ENCODE peak calls at places on chromosomes 3 and 15, in four cellular contexts. One of them, this sample, is unnamed.

GRCh38 chr3:115007966-115008365 is 139.1 kb downstream of the ZBTB20 start:
- DNase-seq in CD8-positive, alpha-beta T cell: no peak
- DNase-seq in suprapubic skin: no peak
- DNase-seq in osteoblast: no peak
- DNase-seq in this sample: no peak

GRCh38 chr3:181725033-181725775 is 13.5 kb downstream of the SOX2 start:
- DNase-seq in osteoblast: no peak
- DNase-seq in suprapubic skin: no peak
- DNase-seq in CD8-positive, alpha-beta T cell: no peak
- DNase-seq in this sample: no peak

GRCh38 chr3:187750041-187750512 is 4.8 kb upstream of the BCL6 start:
- DNase-seq in suprapubic skin: no peak
- DNase-seq in CD8-positive, alpha-beta T cell: no peak
- DNase-seq in osteoblast: no peak
- DNase-seq in this sample: peak; percentile 88

GRCh38 chr3:152452318-152452717 is 183.6 kb downstream of the MBNL1 start:
- DNase-seq in suprapubic skin: no peak
- DNase-seq in CD8-positive, alpha-beta T cell: no peak
- DNase-seq in osteoblast: no peak
- DNase-seq in this sample: no peak

GRCh38 chr3:14403636-14404395 is 1.4 kb downstream of the SLC6A6 start:
- DNase-seq in CD8-positive, alpha-beta T cell: no peak
- DNase-seq in suprapubic skin: no peak
- DNase-seq in osteoblast: peak; percentile 90
- DNase-seq in this sample: peak; percentile 69

GRCh38 chr15:74209560-74209958 is 7.0 kb upstream of the STRA6 start:
- DNase-seq in osteoblast: no peak
- DNase-seq in CD8-positive, alpha-beta T cell: no peak
- DNase-seq in suprapubic skin: no peak
- DNase-seq in this sample: no peak

GRCh38 chr15:54150255-54150654 is 172.0 kb downstream of the UNC13C start:
- DNase-seq in CD8-positive, alpha-beta T cell: no peak
- DNase-seq in osteoblast: no peak
- DNase-seq in suprapubic skin: no peak
- DNase-seq in this sample: no peak

GRCh38 chr3:105062853-105063252 is 303.9 kb upstream of the ALCAM start:
- DNase-seq in osteoblast: no peak
- DNase-seq in suprapubic skin: no peak
- DNase-seq in CD8-positive, alpha-beta T cell: no peak
- DNase-seq in this sample: no peak

GRCh38 chr3:160012108-160012507 is 23.5 kb downstream of the IL12A start:
- DNase-seq in suprapubic skin: no peak
- DNase-seq in osteoblast: no peak
- DNase-seq in CD8-positive, alpha-beta T cell: no peak
- DNase-seq in this sample: no peak

GRCh38 chr3:128232421-128233180 is 79.3 kb downstream of the EEFSEC start:
- DNase-seq in suprapubic skin: no peak
- DNase-seq in CD8-positive, alpha-beta T cell: no peak
- DNase-seq in osteoblast: no peak
- DNase-seq in this sample: no peak

GRCh38 chr3:146156060-146156459 is 4.9 kb downstream of the PLOD2 start:
- DNase-seq in osteoblast: peak; percentile 47
- DNase-seq in CD8-positive, alpha-beta T cell: no peak
- DNase-seq in suprapubic skin: no peak
- DNase-seq in this sample: no peak

GRCh38 chr15:77507911-77508310 is 87.2 kb downstream of the HMG20A start:
- DNase-seq in suprapubic skin: no peak
- DNase-seq in CD8-positive, alpha-beta T cell: no peak
- DNase-seq in osteoblast: peak; percentile 92
- DNase-seq in this sample: no peak

GRCh38 chr3:94063497-94064119 is 747 bp downstream of the NSUN3 start:
- DNase-seq in suprapubic skin: no peak
- DNase-seq in osteoblast: no peak
- DNase-seq in CD8-positive, alpha-beta T cell: no peak
- DNase-seq in this sample: no peak

GRCh38 chr3:82012775-82013174 is 251.3 kb upstream of the GBE1 start:
- DNase-seq in CD8-positive, alpha-beta T cell: no peak
- DNase-seq in suprapubic skin: no peak
- DNase-seq in osteoblast: no peak
- DNase-seq in this sample: no peak

GRCh38 chr15:80530737-80531365 is 126.7 kb downstream of the ARNT2 start:
- DNase-seq in suprapubic skin: no peak
- DNase-seq in CD8-positive, alpha-beta T cell: no peak
- DNase-seq in osteoblast: peak; percentile 71
- DNase-seq in this sample: no peak

GRCh38 chr3:11154036-11154952 is at the start of gene HRH1:
- DNase-seq in suprapubic skin: no peak
- DNase-seq in CD8-positive, alpha-beta T cell: no peak
- DNase-seq in osteoblast: peak; percentile 84
- DNase-seq in this sample: no peak

GRCh38 chr3:124483915-124484470 is 246.3 kb upstream of the UMPS start:
- DNase-seq in suprapubic skin: no peak
- DNase-seq in CD8-positive, alpha-beta T cell: no peak
- DNase-seq in osteoblast: no peak
- DNase-seq in this sample: no peak

GRCh38 chr15:52018693-52019393 is at the start of gene MAPK6:
- DNase-seq in suprapubic skin: peak; percentile 95
- DNase-seq in osteoblast: peak; percentile 100
- DNase-seq in CD8-positive, alpha-beta T cell: peak; percentile 94
- DNase-seq in this sample: peak; percentile 96

GRCh38 chr15:28098766-28099554 is at the start of gene OCA2:
- DNase-seq in suprapubic skin: peak; percentile 79
- DNase-seq in CD8-positive, alpha-beta T cell: peak; percentile 74
- DNase-seq in osteoblast: peak; percentile 89
- DNase-seq in this sample: peak; percentile 79

GRCh38 chr3:171896341-171896740 is 53.2 kb downstream of the TMEM212 start:
- DNase-seq in osteoblast: no peak
- DNase-seq in CD8-positive, alpha-beta T cell: no peak
- DNase-seq in suprapubic skin: no peak
- DNase-seq in this sample: no peak

GRCh38 chr15:41944313-41944940 is 27.9 kb downstream of the EHD4 start:
- DNase-seq in suprapubic skin: peak; percentile 79
- DNase-seq in CD8-positive, alpha-beta T cell: no peak
- DNase-seq in osteoblast: peak; percentile 90
- DNase-seq in this sample: no peak

GRCh38 chr15:58957101-58957973 is 23.9 kb upstream of the SLTM start:
- DNase-seq in osteoblast: peak; percentile 52
- DNase-seq in suprapubic skin: no peak
- DNase-seq in CD8-positive, alpha-beta T cell: peak; percentile 64
- DNase-seq in this sample: no peak

GRCh38 chr15:68732451-68732850 is 88.2 kb downstream of the ANP32A start:
- DNase-seq in osteoblast: no peak
- DNase-seq in CD8-positive, alpha-beta T cell: no peak
- DNase-seq in suprapubic skin: no peak
- DNase-seq in this sample: no peak

GRCh38 chr15:101187820-101188516 is 63.9 kb downstream of the CHSY1 start:
- DNase-seq in suprapubic skin: no peak
- DNase-seq in osteoblast: peak; percentile 88
- DNase-seq in CD8-positive, alpha-beta T cell: no peak
- DNase-seq in this sample: no peak

GRCh38 chr3:100041328-100041749 is 73.0 kb downstream of the FILIP1L start:
- DNase-seq in suprapubic skin: no peak
- DNase-seq in osteoblast: no peak
- DNase-seq in CD8-positive, alpha-beta T cell: no peak
- DNase-seq in this sample: no peak

GRCh38 chr15:68599560-68600071 is 20.8 kb downstream of the CORO2B start:
- DNase-seq in suprapubic skin: no peak
- DNase-seq in CD8-positive, alpha-beta T cell: no peak
- DNase-seq in osteoblast: peak; percentile 95
- DNase-seq in this sample: no peak

GRCh38 chr3:13168391-13168790 is 95.2 kb upstream of the IQSEC1 start:
- DNase-seq in suprapubic skin: no peak
- DNase-seq in CD8-positive, alpha-beta T cell: no peak
- DNase-seq in osteoblast: peak; percentile 19
- DNase-seq in this sample: no peak

GRCh38 chr3:64666171-64666581 is 21.6 kb downstream of the ADAMTS9 start:
- DNase-seq in CD8-positive, alpha-beta T cell: no peak
- DNase-seq in suprapubic skin: no peak
- DNase-seq in osteoblast: no peak
- DNase-seq in this sample: no peak

GRCh38 chr3:131794766-131795381 is 239.9 kb downstream of the CPNE4 start:
- DNase-seq in CD8-positive, alpha-beta T cell: no peak
- DNase-seq in osteoblast: peak; percentile 64
- DNase-seq in suprapubic skin: no peak
- DNase-seq in this sample: no peak

GRCh38 chr3:30289324-30289723 is 317.1 kb upstream of the TGFBR2 start:
- DNase-seq in suprapubic skin: no peak
- DNase-seq in CD8-positive, alpha-beta T cell: no peak
- DNase-seq in osteoblast: no peak
- DNase-seq in this sample: no peak

GRCh38 chr3:29334652-29335189 is 53.9 kb downstream of the RBMS3 start:
- DNase-seq in suprapubic skin: no peak
- DNase-seq in osteoblast: peak; percentile 29
- DNase-seq in CD8-positive, alpha-beta T cell: no peak
- DNase-seq in this sample: no peak

GRCh38 chr15:55289011-55289572 is 521 bp downstream of the RAB27A start:
- DNase-seq in CD8-positive, alpha-beta T cell: peak; percentile 30
- DNase-seq in osteoblast: peak; percentile 81
- DNase-seq in suprapubic skin: no peak
- DNase-seq in this sample: peak; percentile 58

GRCh38 chr3:98855811-98856400 is 45.6 kb downstream of the DCBLD2 start:
- DNase-seq in osteoblast: peak; percentile 92
- DNase-seq in suprapubic skin: no peak
- DNase-seq in CD8-positive, alpha-beta T cell: no peak
- DNase-seq in this sample: no peak

DNA sequence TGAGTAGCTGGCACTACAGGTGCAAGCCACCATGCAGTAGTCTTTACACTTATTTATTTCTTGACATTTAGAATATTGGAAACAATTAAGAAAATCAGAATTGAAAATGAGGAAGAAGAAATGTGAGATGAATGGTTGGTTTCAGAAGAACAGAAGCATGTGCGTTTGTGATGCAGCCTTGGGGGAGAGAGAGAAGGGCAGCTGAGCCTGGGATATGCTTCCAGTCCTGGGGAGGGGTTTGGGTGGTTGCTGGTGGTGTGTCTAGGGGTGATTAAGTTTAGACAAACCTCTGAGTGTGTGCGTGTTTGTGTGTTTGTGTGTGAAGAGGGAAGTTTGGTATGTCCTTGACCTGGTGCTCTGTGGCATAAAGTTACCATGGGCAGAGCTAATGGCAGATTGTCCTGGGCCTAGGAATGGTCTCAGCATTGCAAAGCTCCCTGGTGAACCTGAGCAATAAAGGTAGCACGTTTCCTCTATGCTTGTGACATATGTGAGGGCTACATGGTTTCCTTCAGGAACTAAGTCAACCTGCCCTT is 35.6 kb downstream of the CTSH start:
- DNase-seq in suprapubic skin: no peak
- DNase-seq in CD8-positive, alpha-beta T cell: no peak
- DNase-seq in osteoblast: no peak
- DNase-seq in this sample: no peak
- H3K27ac ChIP-seq in suprapubic skin: no peak overlapping the region
- H3K27ac ChIP-seq in CD8-positive, alpha-beta T cell: no peak overlapping the region
- H3K27ac ChIP-seq in osteoblast: no peak overlapping the region
- H3K27ac ChIP-seq in this sample: no peak overlapping the region

GRCh38 chr3:17740703-17741102 is 1.7 kb downstream of the TBC1D5 start:
- DNase-seq in suprapubic skin: no peak
- DNase-seq in osteoblast: peak; percentile 70
- DNase-seq in CD8-positive, alpha-beta T cell: no peak
- DNase-seq in this sample: no peak

GRCh38 chr3:17743660-17743995 is 1.2 kb upstream of the TBC1D5 start:
- DNase-seq in CD8-positive, alpha-beta T cell: no peak
- DNase-seq in osteoblast: no peak
- DNase-seq in suprapubic skin: no peak
- DNase-seq in this sample: no peak

GRCh38 chr3:17742837-17743659 is 617 bp upstream of the TBC1D5 start:
- DNase-seq in osteoblast: no peak
- DNase-seq in suprapubic skin: no peak
- DNase-seq in CD8-positive, alpha-beta T cell: no peak
- DNase-seq in this sample: no peak

GRCh38 chr3:17742092-17742836 is at the start of gene TBC1D5:
- DNase-seq in suprapubic skin: peak; percentile 96
- DNase-seq in CD8-positive, alpha-beta T cell: peak; percentile 86
- DNase-seq in osteoblast: peak; percentile 97
- DNase-seq in this sample: peak; percentile 98

GRCh38 chr3:17741621-17742091 is 775 bp downstream of the TBC1D5 start:
- DNase-seq in CD8-positive, alpha-beta T cell: no peak
- DNase-seq in suprapubic skin: no peak
- DNase-seq in osteoblast: no peak
- DNase-seq in this sample: no peak
- TF ChIP-seq CTCF in CD8-positive, alpha-beta T cell: no peak
- TF ChIP-seq CTCF in suprapubic skin: no peak
- TF ChIP-seq CTCF in osteoblast: no peak
- TF ChIP-seq CTCF in this sample: no peak

DNA sequence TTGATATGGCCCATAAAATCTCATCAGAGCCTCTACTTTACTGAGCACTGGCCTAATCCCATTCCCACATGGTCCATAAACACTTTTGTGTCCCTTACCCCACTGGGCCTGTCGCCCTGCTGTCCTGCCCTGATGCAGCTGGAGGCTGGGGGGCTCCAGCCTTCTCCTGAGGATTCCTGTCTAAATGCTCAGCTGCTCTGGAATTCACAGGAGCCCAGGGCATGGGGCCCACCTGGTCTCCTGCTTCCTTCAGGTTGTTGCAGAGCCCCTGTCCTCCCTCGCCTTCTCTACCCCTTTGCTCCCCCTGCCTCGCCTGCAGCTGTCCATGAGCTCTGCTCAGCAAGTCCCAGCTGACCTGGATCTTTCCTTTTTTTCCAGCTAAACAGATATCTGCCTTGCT is 286.9 kb downstream of the XXYLT1 start:
- DNase-seq in suprapubic skin: no peak
- DNase-seq in CD8-positive, alpha-beta T cell: no peak
- DNase-seq in osteoblast: no peak
- DNase-seq in this sample: no peak
- H3K27ac ChIP-seq in suprapubic skin: no peak overlapping the region
- H3K27ac ChIP-seq in CD8-positive, alpha-beta T cell: no peak overlapping the region
- H3K27ac ChIP-seq in osteoblast: no peak overlapping the region
- H3K27ac ChIP-seq in this sample: no peak overlapping the region

GRCh38 chr15:35305906-35306305 is 220.8 kb upstream of the NANOGP8 start:
- DNase-seq in osteoblast: no peak
- DNase-seq in suprapubic skin: no peak
- DNase-seq in CD8-positive, alpha-beta T cell: no peak
- DNase-seq in this sample: no peak

GRCh38 chr15:35306361-35306981 is 221.4 kb upstream of the NANOGP8 start:
- DNase-seq in CD8-positive, alpha-beta T cell: no peak
- DNase-seq in osteoblast: no peak
- DNase-seq in suprapubic skin: no peak
- DNase-seq in this sample: no peak

GRCh38 chr15:35302340-35302739 is 217.2 kb upstream of the NANOGP8 start:
- DNase-seq in CD8-positive, alpha-beta T cell: no peak
- DNase-seq in osteoblast: no peak
- DNase-seq in suprapubic skin: no peak
- DNase-seq in this sample: no peak

GRCh38 chr15:35305031-35305555 is 220.0 kb upstream of the NANOGP8 start:
- DNase-seq in osteoblast: no peak
- DNase-seq in suprapubic skin: no peak
- DNase-seq in CD8-positive, alpha-beta T cell: no peak
- DNase-seq in this sample: no peak

DNA sequence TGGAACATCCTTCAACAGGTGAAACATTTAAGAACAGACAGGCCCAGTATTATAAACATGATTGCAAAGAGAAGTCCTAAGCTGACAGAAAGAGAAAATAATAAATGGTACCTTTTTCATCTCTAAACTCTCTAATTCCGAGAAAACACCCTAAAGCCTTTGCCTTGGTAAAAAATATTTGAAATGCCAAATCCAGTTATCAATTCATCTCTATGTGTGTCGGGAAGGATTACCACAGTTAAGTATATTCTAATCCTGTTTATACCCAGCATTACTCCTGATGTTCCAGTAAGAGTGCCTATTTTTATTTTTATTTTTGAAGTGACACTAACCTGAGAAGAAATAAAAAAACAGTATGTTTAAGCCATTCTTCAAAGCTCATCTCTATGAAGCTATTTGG is 219.3 kb upstream of the NANOGP8 start:
- DNase-seq in CD8-positive, alpha-beta T cell: no peak
- DNase-seq in suprapubic skin: no peak
- DNase-seq in osteoblast: no peak
- DNase-seq in this sample: no peak
- TF ChIP-seq CTCF in CD8-positive, alpha-beta T cell: no peak
- TF ChIP-seq CTCF in suprapubic skin: no peak
- TF ChIP-seq CTCF in osteoblast: no peak
- TF ChIP-seq CTCF in this sample: no peak

This sample was measured in lower lobe of right lung.